ENCODE peak calls at places on chromosome 17, in eight cellular contexts. Z is EL; E is cerebellum; P is epithelial cell of esophagus; A is activated naive CD8-positive, alpha-beta T cell treated with anti-CD3 and anti-CD28 coated beads, Interleukin-2, amount 50 U/mL, for 16 hours; F is mammary epithelial cell; J is amniotic epithelial cell; L is cardiac muscle cell. H is an unnamed sample.

GRCh38 chr17:78184868-78185267 is 2.0 kb downstream of the TK1 start:
- DNase-seq in Z (no peak), E (no peak), P (no peak), A (no peak), F (no peak), J (no peak), L (no peak), H (no peak)

GRCh38 chr17:43860077-43860725 is 13.2 kb downstream of the CD300LG start:
- DNase-seq in Z (no peak), E (no peak), P (no peak), A (no peak), F (no peak), J (peak), L (no peak), H (no peak)

GRCh38 chr17:488993-489757 is 136.6 kb upstream of the RPH3AL start:
- DNase-seq in Z (peak), E (no peak), P (peak), A (no peak), F (peak), J (peak), L (peak), H (no peak)

GRCh38 chr17:20207295-20207985 is 198.3 kb downstream of the SPECC1 start:
- DNase-seq in Z (no peak), E (no peak), P (peak), A (no peak), F (peak), J (no peak), L (no peak), H (no peak)

GRCh38 chr17:30555942-30556341 is 78.7 kb downstream of the GOSR1 start:
- DNase-seq in Z (no peak), E (no peak), P (no peak), A (no peak), F (no peak), J (no peak), L (no peak), H (no peak)

GRCh38 chr17:40417258-40417608 is 463 bp downstream of the TOP2A start:
- DNase-seq in Z (no peak), E (no peak), P (peak), A (no peak), F (no peak), J (no peak), L (peak), H (no peak)

GRCh38 chr17:35655303-35655702 is 68.2 kb downstream of the AP2B1 start:
- DNase-seq in Z (no peak), E (no peak), P (no peak), A (no peak), F (no peak), J (no peak), L (no peak), H (no peak)

GRCh38 chr17:77829871-77830799 is 128.4 kb upstream of the TNRC6C start:
- DNase-seq in Z (peak), E (no peak), P (no peak), A (no peak), F (peak), J (peak), L (no peak), H (no peak)

GRCh38 chr17:44177641-44178040 is 7.1 kb downstream of the ASB16 start:
- DNase-seq in Z (no peak), E (no peak), P (no peak), A (no peak), F (no peak), J (no peak), L (no peak), H (no peak)

GRCh38 chr17:30074726-30075125 is 41.9 kb upstream of the NSRP1 start:
- DNase-seq in Z (no peak), E (no peak), P (peak), A (no peak), F (no peak), J (peak), L (no peak), H (no peak)

GRCh38 chr17:39281806-39282205 is 56.1 kb upstream of the STAC2 start:
- DNase-seq in Z (peak), E (no peak), P (no peak), A (no peak), F (no peak), J (no peak), L (no peak), H (no peak)

GRCh38 chr17:29866746-29867404 is 63.2 kb downstream of the SSH2 start:
- DNase-seq in Z (no peak), E (no peak), P (no peak), A (no peak), F (no peak), J (no peak), L (no peak), H (no peak)

GRCh38 chr17:9900019-9900594 is 5.0 kb downstream of the RCVRN start:
- DNase-seq in Z (peak), E (no peak), P (no peak), A (no peak), F (no peak), J (no peak), L (peak), H (no peak)

GRCh38 chr17:2656293-2656692 is 55.3 kb downstream of the CLUH start:
- DNase-seq in Z (no peak), E (no peak), P (peak), A (no peak), F (no peak), J (no peak), L (no peak), H (no peak)

H was measured in stimulated activated CD8-positive, alpha-beta memory T cell treated with anti-CD3 and anti-CD28 coated beads, Interleukin-7, amount 100 ng/mL, for 48 hours.